ENCODE peak calls at places on chromosomes 2 and 18, in four cellular contexts. U is stomach, L is brain microvascular endothelial cell, K is neural progenitor cell. D is an unnamed sample.

GRCh38 chr18:8513249-8513648 is 96.0 kb upstream of the RAB12 start:
- DNase-seq in U (no peak), L (no peak), K (no peak), D (no peak)

GRCh38 chr2:11571170-11571569 is 37.3 kb downstream of the GREB1 start:
- DNase-seq in U (no peak), L (no peak), K (no peak), D (no peak)

GRCh38 chr2:241895427-241895731 is 25.9 kb downstream of the RTP5 start:
- DNase-seq in U (no peak), L (no peak), K (no peak), D (no peak)

GRCh38 chr18:79573921-79574491 is 105.6 kb upstream of the CTDP1 start:
- DNase-seq in U (no peak), L (no peak), K (no peak), D (peak)

GRCh38 chr2:75464348-75464946 is 96.3 kb downstream of the EVA1A start:
- DNase-seq in U (no peak), L (peak), K (no peak), D (no peak)

GRCh38 chr2:134203175-134203574 is 50.7 kb upstream of the MGAT5 start:
- DNase-seq in U (no peak), L (no peak), K (no peak), D (no peak)

GRCh38 chr2:233142355-233142897 is 82.3 kb downstream of the INPP5D start:
- DNase-seq in U (no peak), L (no peak), K (no peak), D (no peak)

GRCh38 chr18:35971661-35972196 is 750 bp upstream of the RMP24 start:
- DNase-seq in U (no peak), L (peak), K (no peak), D (no peak)

GRCh38 chr18:62790836-62791772 is 75.8 kb downstream of the PHLPP1 start:
- DNase-seq in U (no peak), L (peak), K (no peak), D (no peak)

DNA sequence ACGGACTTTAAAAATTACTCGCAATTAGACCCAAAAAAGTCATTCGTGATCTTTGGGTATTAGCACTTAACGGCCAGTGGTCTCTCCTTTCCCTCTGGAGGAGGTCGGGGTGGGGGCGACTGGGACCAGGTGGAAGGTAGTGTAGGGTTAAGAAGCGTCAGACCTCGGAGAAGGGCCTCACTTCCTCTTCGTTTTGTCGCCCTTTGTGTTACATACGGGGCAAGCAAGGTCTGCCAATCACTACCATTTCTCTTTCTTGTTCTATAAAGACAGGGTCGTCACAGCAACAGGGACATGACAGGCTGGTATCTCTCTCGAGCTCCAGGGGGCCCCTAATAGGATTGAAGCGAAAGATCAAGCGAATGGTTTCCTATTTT is 136.6 kb downstream of the INSIG2 start:
- DNase-seq in U (no peak), L (no peak), K (peak), D (no peak)
- H3K27ac ChIP-seq in U (no peak), L (no peak), K (no peak), D (no peak)

GRCh38 chr2:82256288-82256687 is 1951.7 kb upstream of the LRRTM1 start:
- DNase-seq in U (no peak), L (no peak), K (no peak), D (no peak)

GRCh38 chr2:82259551-82259950 is 1955.0 kb upstream of the LRRTM1 start:
- DNase-seq in U (no peak), L (no peak), K (no peak), D (no peak)

GRCh38 chr2:82256983-82257382 is 1952.4 kb upstream of the LRRTM1 start:
- DNase-seq in U (no peak), L (no peak), K (no peak), D (peak)

GRCh38 chr2:82260521-82260920 is 1956.0 kb upstream of the LRRTM1 start:
- DNase-seq in U (no peak), L (no peak), K (no peak), D (no peak)

GRCh38 chr2:82258151-82258550 is 1953.6 kb upstream of the LRRTM1 start:
- DNase-seq in U (no peak), L (no peak), K (no peak), D (peak)
- TF ChIP-seq CTCF in U (no peak), L (no peak), K (no peak), D (no peak)

GRCh38 chr2:27135471-27135955 is 1.1 kb upstream of the PREB start:
- DNase-seq in U (no peak), L (no peak), K (no peak), D (no peak)
- H3K4me3 ChIP-seq in U (no peak), L (no peak), K (no peak), D (no peak)

GRCh38 chr2:69830045-69830905 is 815 bp downstream of the GMCL1 start:
- DNase-seq in U (peak), L (peak), K (peak), D (peak)

GRCh38 chr2:69828913-69829242 is 582 bp upstream of the GMCL1 start:
- DNase-seq in U (no peak), L (no peak), K (no peak), D (no peak)

GRCh38 chr2:69829243-69830044 is at the start of gene GMCL1:
- DNase-seq in U (peak), L (peak), K (peak), D (peak)

GRCh38 chr2:69833752-69834151 is 4.3 kb downstream of the GMCL1 start:
- DNase-seq in U (no peak), L (no peak), K (no peak), D (no peak)

GRCh38 chr2:69831354-69831905 is 2.0 kb downstream of the GMCL1 start:
- DNase-seq in U (no peak), L (peak), K (no peak), D (no peak)
- H3K27ac ChIP-seq in U (no peak), L (no peak), K (no peak), D (no peak)

GRCh38 chr2:39326644-39327043 is 82.9 kb upstream of the CDKL4 start:
- DNase-seq in U (no peak), L (no peak), K (no peak), D (no peak)
- TF ChIP-seq CTCF in U (no peak), L (no peak), K (peak), D (no peak)

GRCh38 chr2:135742307-135742838 is 718 bp downstream of the UBXN4 start:
- DNase-seq in U (peak), L (peak), K (peak), D (no peak)

GRCh38 chr2:135745545-135745944 is 3.9 kb downstream of the UBXN4 start:
- DNase-seq in U (no peak), L (no peak), K (no peak), D (no peak)

GRCh38 chr2:135744761-135745314 is 3.2 kb downstream of the UBXN4 start:
- DNase-seq in U (no peak), L (peak), K (peak), D (peak)

GRCh38 chr2:135741395-135742306 is at the start of gene UBXN4:
- DNase-seq in U (peak), L (peak), K (peak), D (peak)

DNA sequence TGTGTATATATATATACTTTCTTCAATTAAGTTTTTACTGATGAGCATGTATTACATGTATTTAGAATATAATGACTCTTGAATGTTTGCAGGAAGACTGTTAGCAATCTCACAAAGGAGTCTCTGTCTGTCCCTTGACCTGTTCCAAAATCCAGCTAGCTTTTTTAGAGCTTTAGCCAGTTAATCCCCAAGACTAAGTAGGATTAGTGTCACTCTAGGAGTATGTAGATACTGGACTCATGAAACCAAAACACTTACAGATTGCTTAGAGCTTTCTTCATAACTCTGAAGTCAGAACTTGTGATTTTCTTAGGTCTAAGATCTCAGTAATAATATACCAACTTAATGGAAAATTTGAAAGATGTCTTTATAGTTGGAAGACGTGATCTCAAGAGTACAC is 2.2 kb downstream of the UBXN4 start:
- DNase-seq in U (no peak), L (no peak), K (peak), D (no peak)
- H3K4me3 ChIP-seq in U (peak), L (peak), K (peak), D (peak)

GRCh38 chr2:46283693-46284092 is 13.5 kb upstream of the EPAS1 start:
- DNase-seq in U (no peak), L (no peak), K (no peak), D (no peak)

GRCh38 chr2:46284812-46285211 is 12.4 kb upstream of the EPAS1 start:
- DNase-seq in U (no peak), L (no peak), K (peak), D (no peak)

GRCh38 chr2:46290019-46290418 is 7.2 kb upstream of the EPAS1 start:
- DNase-seq in U (no peak), L (no peak), K (no peak), D (no peak)

GRCh38 chr2:46284260-46284659 is 12.9 kb upstream of the EPAS1 start:
- DNase-seq in U (no peak), L (no peak), K (no peak), D (peak)

DNA sequence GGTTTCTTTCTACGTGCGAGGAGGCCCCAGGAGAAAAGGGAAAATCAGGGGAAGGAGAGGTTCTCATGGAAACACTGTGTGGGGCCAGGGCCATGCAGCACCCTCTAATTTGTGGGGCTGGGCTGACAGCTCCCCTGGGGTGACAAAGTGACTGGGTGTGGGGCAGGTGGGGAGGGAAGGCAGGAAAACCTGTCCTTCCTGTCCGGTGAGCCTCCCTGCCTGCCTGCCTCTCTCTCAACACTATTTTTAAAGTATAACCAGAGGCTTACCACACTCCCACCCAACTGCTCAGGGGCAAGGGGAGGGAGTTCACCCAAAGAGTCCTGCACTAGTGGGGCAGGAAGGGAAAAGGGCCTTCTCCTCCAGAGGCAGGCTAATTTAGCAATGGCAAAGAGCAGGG is 10.5 kb upstream of the EPAS1 start:
- DNase-seq in U (no peak), L (no peak), K (no peak), D (no peak)
- H3K27ac ChIP-seq in U (no peak), L (no peak), K (no peak), D (no peak)